ENCODE peak calls at places on chromosomes 13 and 19, in ten cellular contexts. One of them, this sample, is unnamed.

GRCh38 chr13:53788286-53788685 is 759.7 kb downstream of the OLFM4 start:
- DNase-seq in HFF-Myc: no peak
- DNase-seq in AG09319: no peak
- DNase-seq in cardiac muscle cell: no peak
- DNase-seq in nephron progenitor cell: no peak
- DNase-seq in CD8-positive, alpha-beta T cell: no peak
- DNase-seq in mucosa of descending colon: no peak
- DNase-seq in cardiac fibroblast: no peak
- DNase-seq in choroid plexus epithelial cell: no peak
- DNase-seq in spleen: no peak
- DNase-seq in this sample: no peak

GRCh38 chr13:53137777-53138176 is 109.2 kb downstream of the OLFM4 start:
- DNase-seq in mucosa of descending colon: no peak
- DNase-seq in CD8-positive, alpha-beta T cell: no peak
- DNase-seq in cardiac muscle cell: peak
- DNase-seq in HFF-Myc: no peak
- DNase-seq in AG09319: peak
- DNase-seq in spleen: no peak
- DNase-seq in cardiac fibroblast: peak
- DNase-seq in choroid plexus epithelial cell: peak
- DNase-seq in nephron progenitor cell: no peak
- DNase-seq in this sample: no peak

GRCh38 chr19:44401108-44401786 is at the start of gene ZNF285:
- DNase-seq in HFF-Myc: peak
- DNase-seq in mucosa of descending colon: peak
- DNase-seq in CD8-positive, alpha-beta T cell: peak
- DNase-seq in cardiac muscle cell: peak
- DNase-seq in AG09319: peak
- DNase-seq in cardiac fibroblast: peak
- DNase-seq in spleen: peak
- DNase-seq in nephron progenitor cell: peak
- DNase-seq in choroid plexus epithelial cell: peak
- DNase-seq in this sample: peak

GRCh38 chr19:41298327-41298964 is 11.5 kb upstream of the CCDC97 start:
- DNase-seq in cardiac fibroblast: peak
- DNase-seq in choroid plexus epithelial cell: peak
- DNase-seq in mucosa of descending colon: peak
- DNase-seq in CD8-positive, alpha-beta T cell: peak
- DNase-seq in HFF-Myc: peak
- DNase-seq in cardiac muscle cell: peak
- DNase-seq in nephron progenitor cell: no peak
- DNase-seq in spleen: no peak
- DNase-seq in AG09319: peak
- DNase-seq in this sample: no peak

GRCh38 chr13:30907167-30907761 is 1.2 kb downstream of the MEDAG start:
- DNase-seq in cardiac muscle cell: peak
- DNase-seq in choroid plexus epithelial cell: peak
- DNase-seq in mucosa of descending colon: no peak
- DNase-seq in nephron progenitor cell: no peak
- DNase-seq in HFF-Myc: peak
- DNase-seq in cardiac fibroblast: peak
- DNase-seq in AG09319: no peak
- DNase-seq in spleen: no peak
- DNase-seq in CD8-positive, alpha-beta T cell: no peak
- DNase-seq in this sample: no peak

GRCh38 chr19:29467824-29468401 is 57.9 kb upstream of the VSTM2B start:
- DNase-seq in choroid plexus epithelial cell: peak
- DNase-seq in cardiac muscle cell: peak
- DNase-seq in nephron progenitor cell: peak
- DNase-seq in spleen: no peak
- DNase-seq in AG09319: no peak
- DNase-seq in mucosa of descending colon: no peak
- DNase-seq in CD8-positive, alpha-beta T cell: peak
- DNase-seq in HFF-Myc: peak
- DNase-seq in cardiac fibroblast: peak
- DNase-seq in this sample: no peak

GRCh38 chr13:27979765-27980279 is 8.7 kb downstream of the URAD start:
- DNase-seq in HFF-Myc: no peak
- DNase-seq in CD8-positive, alpha-beta T cell: no peak
- DNase-seq in AG09319: no peak
- DNase-seq in choroid plexus epithelial cell: no peak
- DNase-seq in spleen: no peak
- DNase-seq in mucosa of descending colon: peak
- DNase-seq in nephron progenitor cell: no peak
- DNase-seq in cardiac fibroblast: no peak
- DNase-seq in cardiac muscle cell: no peak
- DNase-seq in this sample: no peak

GRCh38 chr19:40378509-40378908 is 11.5 kb downstream of the HIPK4 start:
- DNase-seq in cardiac muscle cell: no peak
- DNase-seq in nephron progenitor cell: no peak
- DNase-seq in mucosa of descending colon: no peak
- DNase-seq in cardiac fibroblast: no peak
- DNase-seq in AG09319: no peak
- DNase-seq in CD8-positive, alpha-beta T cell: no peak
- DNase-seq in HFF-Myc: no peak
- DNase-seq in choroid plexus epithelial cell: no peak
- DNase-seq in spleen: no peak
- DNase-seq in this sample: no peak

GRCh38 chr13:96052655-96053002 is 572 bp downstream of the UGGT2 start:
- DNase-seq in choroid plexus epithelial cell: peak
- DNase-seq in spleen: no peak
- DNase-seq in cardiac muscle cell: peak
- DNase-seq in HFF-Myc: no peak
- DNase-seq in nephron progenitor cell: no peak
- DNase-seq in mucosa of descending colon: no peak
- DNase-seq in CD8-positive, alpha-beta T cell: no peak
- DNase-seq in cardiac fibroblast: peak
- DNase-seq in AG09319: peak
- DNase-seq in this sample: no peak

GRCh38 chr13:19957320-19958118 is 1.0 kb upstream of the ZMYM2 start:
- DNase-seq in nephron progenitor cell: peak
- DNase-seq in AG09319: no peak
- DNase-seq in choroid plexus epithelial cell: peak
- DNase-seq in HFF-Myc: peak
- DNase-seq in cardiac fibroblast: peak
- DNase-seq in CD8-positive, alpha-beta T cell: peak
- DNase-seq in cardiac muscle cell: peak
- DNase-seq in mucosa of descending colon: peak
- DNase-seq in spleen: peak
- DNase-seq in this sample: peak

GRCh38 chr13:19959831-19960672 is 1.5 kb downstream of the ZMYM2 start:
- DNase-seq in spleen: peak
- DNase-seq in choroid plexus epithelial cell: peak
- DNase-seq in cardiac fibroblast: peak
- DNase-seq in nephron progenitor cell: peak
- DNase-seq in mucosa of descending colon: peak
- DNase-seq in HFF-Myc: peak
- DNase-seq in cardiac muscle cell: peak
- DNase-seq in AG09319: peak
- DNase-seq in CD8-positive, alpha-beta T cell: peak
- DNase-seq in this sample: peak

GRCh38 chr13:19958119-19959111 is at the start of gene ZMYM2:
- DNase-seq in cardiac muscle cell: peak
- DNase-seq in spleen: peak
- DNase-seq in nephron progenitor cell: peak
- DNase-seq in cardiac fibroblast: peak
- DNase-seq in mucosa of descending colon: peak
- DNase-seq in AG09319: peak
- DNase-seq in choroid plexus epithelial cell: peak
- DNase-seq in HFF-Myc: peak
- DNase-seq in CD8-positive, alpha-beta T cell: peak
- DNase-seq in this sample: peak

GRCh38 chr13:19960673-19961015 is 2.1 kb downstream of the ZMYM2 start:
- DNase-seq in CD8-positive, alpha-beta T cell: no peak
- DNase-seq in choroid plexus epithelial cell: peak
- DNase-seq in AG09319: no peak
- DNase-seq in spleen: no peak
- DNase-seq in mucosa of descending colon: no peak
- DNase-seq in cardiac fibroblast: peak
- DNase-seq in cardiac muscle cell: peak
- DNase-seq in nephron progenitor cell: no peak
- DNase-seq in HFF-Myc: no peak
- DNase-seq in this sample: no peak

GRCh38 chr13:19959141-19959830 is 759 bp downstream of the ZMYM2 start:
- DNase-seq in nephron progenitor cell: peak
- DNase-seq in cardiac fibroblast: peak
- DNase-seq in choroid plexus epithelial cell: peak
- DNase-seq in AG09319: no peak
- DNase-seq in mucosa of descending colon: peak
- DNase-seq in HFF-Myc: no peak
- DNase-seq in spleen: peak
- DNase-seq in cardiac muscle cell: peak
- DNase-seq in CD8-positive, alpha-beta T cell: peak
- DNase-seq in this sample: peak
- TF ChIP-seq CTCF in nephron progenitor cell: no peak
- TF ChIP-seq CTCF in cardiac fibroblast: peak
- TF ChIP-seq CTCF in choroid plexus epithelial cell: peak
- TF ChIP-seq CTCF in AG09319: peak
- TF ChIP-seq CTCF in mucosa of descending colon: no peak
- TF ChIP-seq CTCF in HFF-Myc: no peak
- TF ChIP-seq CTCF in spleen: no peak
- TF ChIP-seq CTCF in cardiac muscle cell: no peak
- TF ChIP-seq CTCF in CD8-positive, alpha-beta T cell: no peak
- TF ChIP-seq CTCF in this sample: no peak

DNA sequence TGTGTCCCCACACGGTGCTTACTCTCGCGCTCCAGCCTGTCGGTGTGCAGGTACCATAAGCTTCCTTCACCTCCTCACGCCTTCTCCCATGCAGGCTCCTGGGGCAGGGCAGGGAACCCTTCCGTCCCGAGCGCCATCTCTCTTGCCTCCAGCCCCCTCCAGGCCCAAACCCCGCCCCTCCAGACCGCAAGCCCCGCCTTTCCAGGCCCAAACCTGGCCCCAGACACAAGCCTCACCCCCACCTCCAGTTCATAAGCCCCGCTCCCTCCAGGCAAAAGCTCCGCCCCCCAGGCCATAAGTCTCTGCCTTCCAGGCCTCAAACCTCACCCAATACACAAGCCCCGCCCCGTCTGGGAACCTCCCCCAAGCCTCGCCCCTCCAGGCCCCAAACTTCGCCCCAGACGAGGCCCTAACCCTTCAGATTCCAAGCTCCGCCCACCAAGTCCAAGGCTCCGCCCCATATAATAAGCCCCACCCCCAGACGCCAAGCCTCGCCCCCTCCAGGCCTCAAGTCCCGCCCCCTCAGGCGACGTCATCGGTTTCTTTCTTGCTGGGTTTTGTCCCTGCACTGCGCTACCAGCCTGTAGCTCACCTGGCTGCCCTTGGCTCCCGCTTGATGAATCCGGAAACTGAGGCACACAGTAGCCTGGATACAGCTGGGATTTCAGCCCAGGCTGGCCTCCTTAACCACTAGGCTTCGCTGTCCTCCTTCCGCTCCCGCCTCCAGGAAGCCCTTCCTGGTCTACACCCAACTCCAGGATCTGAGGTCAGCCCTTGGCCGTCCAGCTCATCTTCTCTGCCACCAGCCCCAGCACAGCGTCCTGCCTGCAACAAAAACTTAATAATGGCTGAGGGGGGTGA is 16.1 kb downstream of the MKNK2 start:
- DNase-seq in nephron progenitor cell: peak
- DNase-seq in HFF-Myc: no peak
- DNase-seq in AG09319: no peak
- DNase-seq in mucosa of descending colon: peak
- DNase-seq in cardiac muscle cell: peak
- DNase-seq in CD8-positive, alpha-beta T cell: peak
- DNase-seq in spleen: peak
- DNase-seq in choroid plexus epithelial cell: peak
- DNase-seq in cardiac fibroblast: peak
- DNase-seq in this sample: no peak
- TF ChIP-seq CTCF in nephron progenitor cell: no peak
- TF ChIP-seq CTCF in HFF-Myc: no peak
- TF ChIP-seq CTCF in AG09319: no peak
- TF ChIP-seq CTCF in mucosa of descending colon: no peak
- TF ChIP-seq CTCF in cardiac muscle cell: no peak
- TF ChIP-seq CTCF in CD8-positive, alpha-beta T cell: no peak
- TF ChIP-seq CTCF in spleen: no peak
- TF ChIP-seq CTCF in choroid plexus epithelial cell: no peak
- TF ChIP-seq CTCF in cardiac fibroblast: no peak
- TF ChIP-seq CTCF in this sample: no peak

GRCh38 chr13:79227418-79227817 is 178.6 kb downstream of the RBM26 start:
- DNase-seq in cardiac muscle cell: no peak
- DNase-seq in AG09319: no peak
- DNase-seq in CD8-positive, alpha-beta T cell: no peak
- DNase-seq in choroid plexus epithelial cell: no peak
- DNase-seq in nephron progenitor cell: no peak
- DNase-seq in HFF-Myc: no peak
- DNase-seq in cardiac fibroblast: no peak
- DNase-seq in spleen: no peak
- DNase-seq in mucosa of descending colon: no peak
- DNase-seq in this sample: no peak

GRCh38 chr13:79228972-79229371 is 177.1 kb downstream of the RBM26 start:
- DNase-seq in choroid plexus epithelial cell: no peak
- DNase-seq in nephron progenitor cell: no peak
- DNase-seq in mucosa of descending colon: no peak
- DNase-seq in cardiac fibroblast: no peak
- DNase-seq in AG09319: no peak
- DNase-seq in CD8-positive, alpha-beta T cell: no peak
- DNase-seq in HFF-Myc: no peak
- DNase-seq in spleen: no peak
- DNase-seq in cardiac muscle cell: no peak
- DNase-seq in this sample: no peak

GRCh38 chr13:79226250-79226649 is 179.8 kb downstream of the RBM26 start:
- DNase-seq in choroid plexus epithelial cell: no peak
- DNase-seq in HFF-Myc: no peak
- DNase-seq in spleen: no peak
- DNase-seq in mucosa of descending colon: no peak
- DNase-seq in nephron progenitor cell: no peak
- DNase-seq in cardiac muscle cell: no peak
- DNase-seq in CD8-positive, alpha-beta T cell: no peak
- DNase-seq in cardiac fibroblast: no peak
- DNase-seq in AG09319: no peak
- DNase-seq in this sample: no peak

GRCh38 chr13:79225487-79226232 is 180.4 kb downstream of the RBM26 start:
- DNase-seq in CD8-positive, alpha-beta T cell: no peak
- DNase-seq in AG09319: no peak
- DNase-seq in cardiac fibroblast: peak
- DNase-seq in nephron progenitor cell: no peak
- DNase-seq in HFF-Myc: no peak
- DNase-seq in cardiac muscle cell: no peak
- DNase-seq in mucosa of descending colon: no peak
- DNase-seq in choroid plexus epithelial cell: no peak
- DNase-seq in spleen: no peak
- DNase-seq in this sample: no peak

GRCh38 chr13:79226938-79227337 is 179.1 kb downstream of the RBM26 start:
- DNase-seq in mucosa of descending colon: no peak
- DNase-seq in cardiac muscle cell: no peak
- DNase-seq in AG09319: no peak
- DNase-seq in nephron progenitor cell: no peak
- DNase-seq in cardiac fibroblast: no peak
- DNase-seq in choroid plexus epithelial cell: no peak
- DNase-seq in CD8-positive, alpha-beta T cell: no peak
- DNase-seq in HFF-Myc: no peak
- DNase-seq in spleen: no peak
- DNase-seq in this sample: no peak
- TF ChIP-seq CTCF in mucosa of descending colon: no peak
- TF ChIP-seq CTCF in cardiac muscle cell: no peak
- TF ChIP-seq CTCF in AG09319: no peak
- TF ChIP-seq CTCF in nephron progenitor cell: no peak
- TF ChIP-seq CTCF in cardiac fibroblast: no peak
- TF ChIP-seq CTCF in choroid plexus epithelial cell: no peak
- TF ChIP-seq CTCF in CD8-positive, alpha-beta T cell: no peak
- TF ChIP-seq CTCF in HFF-Myc: no peak
- TF ChIP-seq CTCF in spleen: no peak
- TF ChIP-seq CTCF in this sample: no peak

GRCh38 chr19:5540208-5540607 is 27.5 kb downstream of the TINCR start:
- DNase-seq in nephron progenitor cell: no peak
- DNase-seq in AG09319: no peak
- DNase-seq in choroid plexus epithelial cell: no peak
- DNase-seq in HFF-Myc: no peak
- DNase-seq in cardiac fibroblast: no peak
- DNase-seq in mucosa of descending colon: no peak
- DNase-seq in cardiac muscle cell: no peak
- DNase-seq in spleen: no peak
- DNase-seq in CD8-positive, alpha-beta T cell: no peak
- DNase-seq in this sample: no peak
- TF ChIP-seq CTCF in nephron progenitor cell: no peak
- TF ChIP-seq CTCF in AG09319: no peak
- TF ChIP-seq CTCF in choroid plexus epithelial cell: no peak
- TF ChIP-seq CTCF in HFF-Myc: no peak
- TF ChIP-seq CTCF in cardiac fibroblast: no peak
- TF ChIP-seq CTCF in mucosa of descending colon: no peak
- TF ChIP-seq CTCF in cardiac muscle cell: no peak
- TF ChIP-seq CTCF in spleen: no peak
- TF ChIP-seq CTCF in CD8-positive, alpha-beta T cell: no peak
- TF ChIP-seq CTCF in this sample: no peak

This sample was measured in progenitor cell of endocrine pancreas.